ENCODE peak calls at places on chromosomes 6 and 20, in eight cellular contexts. N, F, R, A, T, P, B and V are unnamed samples.
A peak's percentile ranks its signal among the peaks of the same experiment; 100 is the strongest.

GRCh38 chr20:50169329-50169823 is 15.9 kb upstream of the PEDS1 start:
- DNase-seq in R (peak; percentile 78), N (peak; percentile 77), F (peak; percentile 80), A (peak; percentile 97), B (peak; percentile 60), T (peak; percentile 66), P (peak; percentile 88), V (no peak)

GRCh38 chr6:84547341-84547794 is 217.0 kb downstream of the TBX18 start:
- DNase-seq in A (no peak), N (peak; percentile 28), B (no peak), P (no peak), T (no peak), R (no peak), F (peak; percentile 13), V (no peak)

GRCh38 chr6:170224694-170225660 is 65.9 kb downstream of the DLL1 start:
- DNase-seq in B (no peak), A (peak; percentile 64), P (peak; percentile 48), R (no peak), N (peak; percentile 28), T (no peak), F (peak; percentile 52), V (no peak)

GRCh38 chr20:19917110-19917509 is 100.1 kb upstream of the NAA20 start:
- DNase-seq in N (no peak), F (no peak), R (no peak), T (no peak), B (no peak), A (no peak), P (no peak), V (no peak)

GRCh38 chr6:163635315-163635714 is 220.8 kb downstream of the QKI start:
- DNase-seq in N (no peak), B (no peak), R (no peak), A (no peak), P (no peak), F (no peak), T (no peak), V (no peak)

GRCh38 chr6:139392834-139393233 is 18.4 kb upstream of the CITED2 start:
- DNase-seq in B (no peak), A (no peak), N (peak; percentile 80), T (no peak), F (peak; percentile 56), P (no peak), R (no peak), V (no peak)

GRCh38 chr6:83815631-83816030 is 37.5 kb upstream of the RIPPLY2 start:
- DNase-seq in R (no peak), P (no peak), F (peak; percentile 29), A (no peak), B (no peak), T (no peak), N (peak; percentile 23), V (no peak)

GRCh38 chr6:26520088-26520839 is 17.9 kb upstream of the HMGN4 start:
- DNase-seq in B (peak; percentile 40), R (peak; percentile 80), T (no peak), F (no peak), N (no peak), P (peak; percentile 84), A (no peak), V (peak; percentile 28)

GRCh38 chr6:158170656-158171081 is 2.5 kb downstream of the GTF2H5 start:
- DNase-seq in A (no peak), N (peak; percentile 93), P (no peak), T (no peak), B (no peak), F (peak; percentile 89), R (no peak), V (no peak)

GRCh38 chr6:20866940-20867630 is 332.8 kb downstream of the CDKAL1 start:
- DNase-seq in B (no peak), T (no peak), N (no peak), R (no peak), P (no peak), F (no peak), A (no peak), V (peak; percentile 31)